ENCODE peak calls at places on chromosome 10, in five cellular contexts. L is mesenchymal stem cell, W is trophoblast cell, P is H1, Z is neuronal stem cell. G is an unnamed sample.

GRCh38 chr10:3107426-3107961 is 40.1 kb downstream of the PFKP start:
- DNase-seq in W (no peak), L (no peak), Z (no peak), P (no peak), G (peak)

GRCh38 chr10:373516-374309 is 238.5 kb downstream of the ZMYND11 start:
- DNase-seq in L (peak), W (peak), P (no peak), Z (peak), G (peak)

GRCh38 chr10:4474829-4475228 is 351.2 kb upstream of the AKR1E2 start:
- DNase-seq in W (peak), L (no peak), Z (no peak), P (no peak), G (no peak)

GRCh38 chr10:76779163-76779820 is 858.3 kb downstream of the KCNMA1 start:
- DNase-seq in W (no peak), Z (peak), P (peak), L (peak), G (peak)

GRCh38 chr10:122176232-122176865 is 94.7 kb upstream of the BTBD16 start:
- DNase-seq in W (no peak), L (no peak), Z (no peak), P (no peak), G (peak)

GRCh38 chr10:15167411-15168295 is 840 bp downstream of the NMT2 start:
- DNase-seq in L (peak), W (no peak), Z (peak), P (peak), G (peak)

GRCh38 chr10:50909334-50910014 is 24.0 kb upstream of the A1CF start:
- DNase-seq in Z (no peak), W (no peak), P (no peak), L (no peak), G (no peak)

GRCh38 chr10:132058793-132059759 is 6.7 kb upstream of the JAKMIP3 start:
- DNase-seq in L (no peak), W (no peak), P (no peak), Z (no peak), G (no peak)

GRCh38 chr10:50851884-50852671 is 33.3 kb downstream of the A1CF start:
- DNase-seq in P (no peak), W (no peak), L (no peak), Z (no peak), G (no peak)

GRCh38 chr10:73414230-73414981 is 548 bp upstream of the ANXA7 start:
- DNase-seq in Z (no peak), P (no peak), L (no peak), W (peak), G (no peak)

GRCh38 chr10:22724773-22725172 is 10.4 kb upstream of the PIP4K2A start:
- DNase-seq in Z (no peak), P (no peak), W (no peak), L (no peak), G (no peak)

GRCh38 chr10:58701398-58702135 is 188.9 kb downstream of the BICC1 start:
- DNase-seq in L (no peak), W (no peak), Z (no peak), P (no peak), G (peak)

GRCh38 chr10:110620108-110620719 is 23.9 kb upstream of the RBM20 start:
- DNase-seq in L (no peak), W (no peak), Z (no peak), P (no peak), G (no peak)

GRCh38 chr10:80697926-80698325 is 160.2 kb downstream of the SH2D4B start:
- DNase-seq in L (peak), Z (no peak), P (peak), W (no peak), G (no peak)

GRCh38 chr10:114691442-114691941 is 33.4 kb upstream of the ABLIM1 start:
- DNase-seq in Z (no peak), W (no peak), L (peak), P (no peak), G (peak)

GRCh38 chr10:110311357-110311949 is 6.7 kb upstream of the SMNDC1 start:
- DNase-seq in L (peak), P (no peak), W (peak), Z (peak), G (peak)

GRCh38 chr10:69232252-69232651 is 12.1 kb downstream of the HKDC1 start:
- DNase-seq in W (peak), P (no peak), Z (no peak), L (peak), G (peak)

GRCh38 chr10:121168513-121169216 is 317.5 kb downstream of the WDR11 start:
- DNase-seq in W (no peak), Z (no peak), P (peak), L (no peak), G (no peak)

GRCh38 chr10:67471022-67471421 is 225.0 kb downstream of the CTNNA3 start:
- DNase-seq in P (no peak), Z (no peak), W (no peak), L (no peak), G (no peak)

GRCh38 chr10:78727251-78727650 is 341.5 kb upstream of the ZMIZ1 start:
- DNase-seq in L (no peak), P (no peak), Z (no peak), W (no peak), G (no peak)

GRCh38 chr10:112131361-112131760 is 52.2 kb downstream of the GPAM start:
- DNase-seq in L (no peak), P (peak), W (no peak), Z (no peak), G (no peak)

GRCh38 chr10:97498841-97499560 is at the start of gene UBTD1:
- DNase-seq in Z (peak), P (peak), W (no peak), L (peak), G (peak)

GRCh38 chr10:78664929-78665525 is 403.7 kb upstream of the ZMIZ1 start:
- DNase-seq in P (peak), L (peak), Z (no peak), W (no peak), G (peak)

GRCh38 chr10:130742936-130743675 is 568.4 kb downstream of the TCERG1L start:
- DNase-seq in Z (no peak), W (no peak), P (peak), L (no peak), G (no peak)

GRCh38 chr10:89352802-89353201 is 25.0 kb downstream of the IFIT3 start:
- DNase-seq in L (peak), P (no peak), Z (no peak), W (no peak), G (no peak)

GRCh38 chr10:17352583-17352982 is 101.8 kb downstream of the ST8SIA6 start:
- DNase-seq in P (no peak), W (no peak), Z (no peak), L (no peak), G (no peak)

GRCh38 chr10:19556666-19557065 is 259.6 kb upstream of the PLXDC2 start:
- DNase-seq in Z (no peak), W (peak), P (no peak), L (no peak), G (no peak)

GRCh38 chr10:129464251-129464650 is 2.8 kb upstream of the MGMT start:
- DNase-seq in P (no peak), W (no peak), L (no peak), Z (no peak), G (no peak)

GRCh38 chr10:84293574-84294016 is 34.8 kb upstream of the CCSER2 start:
- DNase-seq in Z (no peak), W (peak), P (no peak), L (no peak), G (peak)

GRCh38 chr10:58608826-58609225 is 96.2 kb downstream of the BICC1 start:
- DNase-seq in W (no peak), L (no peak), P (no peak), Z (no peak), G (peak)

GRCh38 chr10:89553064-89553734 is 17.8 kb upstream of the SLC16A12 start:
- DNase-seq in W (peak), L (peak), Z (no peak), P (no peak), G (peak)

GRCh38 chr10:105875050-105875449 is 1234.0 kb downstream of the SORCS3 start:
- DNase-seq in L (no peak), P (no peak), W (no peak), Z (no peak), G (no peak)

GRCh38 chr10:98460837-98461499 is 14.2 kb upstream of the HPS1 start:
- DNase-seq in Z (no peak), L (peak), P (no peak), W (peak), G (peak)

GRCh38 chr10:6204341-6205191 is 1.8 kb downstream of the PFKFB3 start:
- DNase-seq in W (no peak), Z (peak), L (peak), P (peak), G (peak)

GRCh38 chr10:598415-599170 is 90.9 kb downstream of the DIP2C start:
- DNase-seq in Z (no peak), P (no peak), L (peak), W (peak), G (peak)

GRCh38 chr10:46234026-46234425 is 52.8 kb upstream of the ANTXRL start:
- DNase-seq in Z (no peak), P (no peak), W (no peak), L (no peak), G (no peak)

GRCh38 chr10:93071674-93072224 is 1.9 kb upstream of the CYP26A1 start:
- DNase-seq in P (peak), W (peak), Z (no peak), L (no peak), G (no peak)

GRCh38 chr10:51074238-51075028 is at the start of gene PRKG1:
- DNase-seq in W (peak), Z (peak), P (peak), L (peak), G (peak)

GRCh38 chr10:70381491-70382421 is 669 bp downstream of the LRRC20 start:
- DNase-seq in L (peak), P (peak), Z (no peak), W (no peak), G (peak)
- H3K14ac ChIP-seq in L (no peak), P (no peak), Z (peak), W (peak), G (peak)

DNA sequence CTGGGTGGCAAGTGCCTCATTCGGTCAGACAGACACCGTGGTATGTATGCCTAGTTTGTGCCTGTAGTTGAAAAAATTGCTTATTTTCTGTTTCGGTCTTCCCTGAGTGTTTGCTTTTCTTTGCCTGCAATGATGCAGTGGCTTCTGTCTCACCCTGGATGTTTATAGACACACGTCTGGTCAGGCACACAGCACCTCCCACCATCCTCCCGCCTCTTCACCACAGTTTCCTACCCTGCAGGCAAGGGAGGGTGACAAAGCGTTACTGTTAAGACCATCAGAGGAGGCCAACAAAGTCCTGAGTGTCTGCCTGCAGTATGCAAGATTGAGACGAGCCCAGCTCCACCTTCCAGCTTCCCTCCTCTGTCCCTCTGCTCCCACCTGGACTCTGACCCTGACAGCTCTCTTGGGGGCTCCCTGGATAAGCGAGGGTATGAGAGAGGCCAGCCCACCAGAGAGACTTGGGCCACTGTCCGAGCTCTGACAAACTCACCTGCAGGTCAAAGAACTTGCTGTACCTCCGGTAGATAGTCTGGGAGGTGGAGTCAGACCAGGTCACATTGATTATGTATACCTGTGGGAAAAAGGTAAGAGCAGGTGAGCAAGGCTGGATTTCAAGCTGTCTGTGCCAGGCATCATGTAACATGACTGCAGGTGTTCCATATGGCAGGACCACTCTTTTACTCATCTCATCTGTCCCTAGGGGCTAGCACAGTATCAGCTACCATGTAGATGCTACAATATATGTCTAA is 54.4 kb downstream of the SH3PXD2A start:
- DNase-seq in L (peak), W (peak), P (no peak), Z (no peak), G (peak)
- H3K4me3 ChIP-seq in L (no peak), W (no peak), P (no peak), Z (no peak), G (no peak)

GRCh38 chr10:99659031-99659867 is at the start of gene ENTPD7:
- DNase-seq in Z (peak), L (peak), P (peak), W (peak), G (peak)
- H3K27ac ChIP-seq in Z (no peak), L (peak), P (no peak), W (no peak), G (peak)

GRCh38 chr10:124588736-124589451 is 127.3 kb downstream of the LHPP start:
- DNase-seq in W (no peak), P (no peak), Z (no peak), L (peak), G (peak)
- H3K14ac ChIP-seq in W (no peak), P (no peak), Z (no peak), L (no peak), G (no peak)

GRCh38 chr10:133088524-133089460 is 1.1 kb downstream of the ADGRA1 start:
- DNase-seq in Z (no peak), P (no peak), W (no peak), L (no peak), G (no peak)
- H3K4me3 ChIP-seq in Z (peak), P (peak), W (no peak), L (no peak), G (no peak)

DNA sequence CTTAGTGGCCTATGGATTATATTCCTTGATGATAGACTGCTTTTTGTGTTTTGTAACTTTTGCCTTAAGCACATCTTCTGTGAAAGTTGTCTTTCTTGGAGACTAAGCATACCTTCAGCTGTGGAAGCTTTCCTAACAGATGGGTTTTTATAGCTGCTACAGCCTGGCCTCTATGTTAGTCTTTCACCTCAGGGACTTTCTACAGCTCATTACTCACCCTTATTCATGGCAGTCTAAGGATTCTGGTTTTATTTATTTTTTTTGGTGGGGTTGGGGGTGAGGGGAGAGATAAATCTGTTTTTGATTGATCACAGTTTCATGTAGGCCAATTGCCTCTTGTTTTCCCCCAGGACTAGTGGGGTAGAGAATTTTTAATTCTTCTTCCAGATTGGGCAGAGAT is 219.9 kb downstream of the DKK1 start:
- DNase-seq in L (no peak), P (no peak), W (no peak), Z (no peak), G (peak)
- H3K27ac ChIP-seq in L (no peak), P (no peak), W (no peak), Z (no peak), G (no peak)

G was measured in IMR-90.